ENCODE peak calls at places on chromosomes 2 and 18, in five cellular contexts. C is A549, R is SK-N-SH, V is HCT116, T is K562. J is an unnamed sample.

GRCh38 chr2:14634223-14634884 is 1.8 kb downstream of the LRATD1 start:
- DNase-seq in C (peak), R (peak), V (no peak), T (peak), J (peak)

GRCh38 chr2:237556773-237557632 is 9.4 kb upstream of the PRLH start:
- DNase-seq in C (no peak), R (no peak), V (no peak), T (no peak), J (no peak)

GRCh38 chr18:58490238-58490637 is 138.7 kb downstream of the ALPK2 start:
- DNase-seq in C (no peak), R (no peak), V (no peak), T (no peak), J (no peak)

GRCh38 chr2:132733119-132733518 is 63.1 kb upstream of the LYPD1 start:
- DNase-seq in C (no peak), R (no peak), V (no peak), T (no peak), J (no peak)

GRCh38 chr2:10889741-10890215 is 22.0 kb upstream of the KCNF1 start:
- DNase-seq in C (no peak), R (peak), V (no peak), T (no peak), J (no peak)

GRCh38 chr2:31270136-31270535 is 36.2 kb downstream of the EHD3 start:
- DNase-seq in C (no peak), R (no peak), V (no peak), T (no peak), J (no peak)

GRCh38 chr2:238777369-238778067 is 70.4 kb upstream of the TWIST2 start:
- DNase-seq in C (no peak), R (no peak), V (no peak), T (no peak), J (no peak)

GRCh38 chr2:7428444-7429204 is 511.4 kb downstream of the RNF144A start:
- DNase-seq in C (no peak), R (no peak), V (no peak), T (no peak), J (no peak)

GRCh38 chr2:181813963-181814565 is 77.5 kb upstream of the ITPRID2 start:
- DNase-seq in C (peak), R (no peak), V (no peak), T (no peak), J (no peak)

GRCh38 chr2:26970928-26971627 is 641 bp downstream of the MAPRE3 start:
- DNase-seq in C (no peak), R (peak), V (no peak), T (peak), J (no peak)

GRCh38 chr18:36775396-36775795 is 53.4 kb downstream of the TPGS2 start:
- DNase-seq in C (no peak), R (no peak), V (no peak), T (no peak), J (no peak)

GRCh38 chr18:80034852-80035406 is 695 bp downstream of the RBFA start:
- DNase-seq in C (no peak), R (no peak), V (no peak), T (no peak), J (no peak)

GRCh38 chr18:49565656-49566055 is 3.8 kb downstream of the LIPG start:
- DNase-seq in C (no peak), R (peak), V (no peak), T (no peak), J (no peak)

GRCh38 chr18:76875390-76876330 is 53.3 kb downstream of the ZNF236 start:
- DNase-seq in C (peak), R (peak), V (peak), T (peak), J (peak)

GRCh38 chr2:130287656-130288026 is 55.1 kb upstream of the IMP4 start:
- DNase-seq in C (no peak), R (no peak), V (no peak), T (no peak), J (no peak)

GRCh38 chr2:135258193-135258592 is 206.1 kb downstream of the RAB3GAP1 start:
- DNase-seq in C (no peak), R (no peak), V (no peak), T (no peak), J (no peak)

GRCh38 chr2:21183726-21184125 is 60.0 kb downstream of the TDRD15 start:
- DNase-seq in C (no peak), R (no peak), V (no peak), T (no peak), J (no peak)

GRCh38 chr2:56132138-56132537 is 51.7 kb upstream of the CCDC85A start:
- DNase-seq in C (peak), R (peak), V (peak), T (peak), J (peak)

GRCh38 chr18:59617468-59617932 is 79.7 kb downstream of the CCBE1 start:
- DNase-seq in C (no peak), R (peak), V (no peak), T (no peak), J (no peak)

GRCh38 chr2:214127178-214127970 is 283.5 kb upstream of the VWC2L start:
- DNase-seq in C (no peak), R (no peak), V (no peak), T (no peak), J (no peak)

GRCh38 chr2:28627722-28628480 is 123.7 kb upstream of the PPP1CB start:
- DNase-seq in C (no peak), R (no peak), V (no peak), T (no peak), J (no peak)

GRCh38 chr2:98903767-98904485 is 32.1 kb downstream of the CRACDL start:
- DNase-seq in C (no peak), R (no peak), V (no peak), T (no peak), J (no peak)

GRCh38 chr2:238458641-238459040 is 31.9 kb downstream of the ASB1 start:
- DNase-seq in C (no peak), R (no peak), V (no peak), T (no peak), J (no peak)

GRCh38 chr18:11309172-11309571 is 159.8 kb upstream of the PIEZO2 start:
- DNase-seq in C (peak), R (no peak), V (peak), T (no peak), J (peak)

GRCh38 chr2:240933966-240934700 is 28.0 kb downstream of the CROCC2 start:
- DNase-seq in C (no peak), R (peak), V (no peak), T (no peak), J (no peak)

GRCh38 chr2:198326431-198326830 is 522.0 kb downstream of the PLCL1 start:
- DNase-seq in C (no peak), R (no peak), V (no peak), T (no peak), J (no peak)

GRCh38 chr2:64914735-64915509 is 74.3 kb upstream of the SLC1A4 start:
- DNase-seq in C (no peak), R (no peak), V (no peak), T (no peak), J (no peak)

GRCh38 chr18:55779461-55779710 is 191.4 kb upstream of the TCF4 start:
- DNase-seq in C (no peak), R (peak), V (no peak), T (no peak), J (no peak)

GRCh38 chr2:200659410-200659809 is 73.6 kb downstream of the AOX1 start:
- DNase-seq in C (no peak), R (no peak), V (peak), T (no peak), J (no peak)

GRCh38 chr2:176188218-176188968 is at the start of gene HOXD1:
- DNase-seq in C (peak), R (peak), V (no peak), T (peak), J (peak)

GRCh38 chr2:50995610-50996009 is 36.3 kb downstream of the NRXN1 start:
- DNase-seq in C (no peak), R (no peak), V (no peak), T (no peak), J (no peak)

GRCh38 chr2:166126014-166126639 is 1.7 kb downstream of the SCN1A start:
- DNase-seq in C (no peak), R (no peak), V (no peak), T (no peak), J (no peak)

GRCh38 chr2:166550923-166551322 is 56.9 kb upstream of the SCN7A start:
- DNase-seq in C (no peak), R (no peak), V (no peak), T (no peak), J (no peak)

GRCh38 chr2:191656389-191656788 is 21.5 kb upstream of the NABP1 start:
- DNase-seq in C (no peak), R (no peak), V (no peak), T (no peak), J (no peak)

GRCh38 chr18:63949068-63949737 is at the start of gene HMSD:
- DNase-seq in C (peak), R (peak), V (peak), T (peak), J (no peak)

GRCh38 chr2:205706769-205707375 is 24.6 kb downstream of the NRP2 start:
- DNase-seq in C (peak), R (no peak), V (no peak), T (no peak), J (no peak)

GRCh38 chr2:176270100-176270750 is 983 bp downstream of the MTX2 start:
- DNase-seq in C (no peak), R (no peak), V (no peak), T (no peak), J (no peak)

GRCh38 chr2:95315801-95316411 is 18.8 kb downstream of the KCNIP3 start:
- DNase-seq in C (no peak), R (no peak), V (no peak), T (no peak), J (no peak)

GRCh38 chr2:225076125-225076524 is 33.9 kb upstream of the DOCK10 start:
- DNase-seq in C (no peak), R (no peak), V (no peak), T (no peak), J (no peak)

GRCh38 chr18:31099490-31100230 is 2.6 kb downstream of the DSC2 start:
- DNase-seq in C (no peak), R (no peak), V (no peak), T (no peak), J (no peak)

GRCh38 chr18:31102941-31103340 is 720 bp upstream of the DSC2 start:
- DNase-seq in C (no peak), R (no peak), V (no peak), T (no peak), J (no peak)

GRCh38 chr18:31100598-31101147 is 1.5 kb downstream of the DSC2 start:
- DNase-seq in C (no peak), R (no peak), V (no peak), T (peak), J (peak)

GRCh38 chr18:31102020-31102684 is at the start of gene DSC2:
- DNase-seq in C (peak), R (peak), V (no peak), T (peak), J (peak)

GRCh38 chr18:31101148-31102019 is 837 bp downstream of the DSC2 start:
- DNase-seq in C (peak), R (peak), V (no peak), T (peak), J (peak)
- TF ChIP-seq REST in C (no peak), R (no peak), V (no peak), T (no peak), J (no peak)

GRCh38 chr2:24492283-24493272 is 1.5 kb downstream of the NCOA1 start:
- DNase-seq in C (no peak), R (no peak), V (no peak), T (no peak), J (no peak)

GRCh38 chr2:24490674-24491625 is at the start of gene NCOA1:
- DNase-seq in C (peak), R (peak), V (peak), T (peak), J (peak)

GRCh38 chr2:24493713-24494112 is 2.7 kb downstream of the NCOA1 start:
- DNase-seq in C (no peak), R (no peak), V (no peak), T (no peak), J (no peak)

GRCh38 chr2:24489942-24490673 is 946 bp upstream of the NCOA1 start:
- DNase-seq in C (peak), R (peak), V (no peak), T (no peak), J (peak)

GRCh38 chr2:24491626-24492282 is 700 bp downstream of the NCOA1 start:
- DNase-seq in C (no peak), R (peak), V (no peak), T (peak), J (no peak)
- TF ChIP-seq REST in C (no peak), R (no peak), V (no peak), T (peak), J (no peak)

DNA sequence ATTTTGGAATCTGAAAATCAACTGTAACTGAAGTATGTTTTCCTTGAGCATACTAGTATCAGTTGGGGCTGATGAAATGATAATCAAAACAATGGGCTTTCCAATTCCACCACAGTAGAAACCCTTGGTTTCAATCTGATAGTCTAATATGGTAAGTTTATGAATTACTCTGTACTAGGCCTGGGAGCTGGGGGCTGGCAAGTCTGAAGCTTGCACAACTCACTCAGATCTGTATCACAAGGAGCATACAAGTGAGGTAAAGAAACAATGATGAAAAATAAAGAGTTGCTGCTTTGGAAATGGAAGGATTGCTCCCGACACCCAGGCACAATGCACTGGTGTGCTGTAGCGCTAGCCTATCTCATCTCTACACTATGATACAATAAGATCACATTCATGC is 19.4 kb downstream of the ZEB2 start:
- DNase-seq in C (no peak), R (no peak), V (no peak), T (no peak), J (no peak)
- TF ChIP-seq REST in C (no peak), R (no peak), V (no peak), T (no peak), J (no peak)

GRCh38 chr2:174874081-174874480 is 109.8 kb upstream of the CHRNA1 start:
- DNase-seq in C (no peak), R (no peak), V (no peak), T (no peak), J (no peak)
- TF ChIP-seq REST in C (no peak), R (no peak), V (no peak), T (no peak), J (no peak)

GRCh38 chr2:37471104-37471503 is 126.7 kb downstream of the QPCT start:
- DNase-seq in C (no peak), R (no peak), V (no peak), T (no peak), J (no peak)
- TF ChIP-seq REST in C (no peak), R (no peak), V (no peak), T (no peak), J (no peak)

DNA sequence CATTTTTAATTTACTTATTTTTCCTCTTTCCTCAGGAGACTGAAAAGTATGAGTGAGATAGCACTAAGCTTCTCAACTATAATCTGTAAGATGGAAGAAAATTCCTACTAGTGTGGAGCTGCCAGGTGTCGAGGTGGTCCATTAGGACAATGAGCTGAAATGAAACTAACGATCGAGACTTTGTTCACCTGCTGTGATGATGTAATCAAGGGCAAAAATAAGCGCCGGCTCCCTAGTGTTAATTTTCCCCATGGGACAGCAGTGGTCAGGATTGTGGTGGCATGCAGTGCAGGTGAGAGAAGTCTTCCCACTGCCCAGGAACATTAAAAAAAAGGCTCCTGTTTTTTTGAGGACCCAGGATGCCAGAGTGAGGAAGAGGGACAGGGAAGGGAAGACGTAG is 859.1 kb upstream of the GCFC2 start:
- DNase-seq in C (no peak), R (no peak), V (no peak), T (no peak), J (no peak)
- TF ChIP-seq REST in C (no peak), R (no peak), V (no peak), T (no peak), J (no peak)

GRCh38 chr2:227828385-227828990 is 14.8 kb downstream of the CCL20 start:
- DNase-seq in C (no peak), R (no peak), V (no peak), T (no peak), J (peak)

GRCh38 chr2:227826563-227826962 is 12.9 kb downstream of the CCL20 start:
- DNase-seq in C (no peak), R (no peak), V (no peak), T (no peak), J (no peak)

GRCh38 chr2:227824711-227825110 is 11.1 kb downstream of the CCL20 start:
- DNase-seq in C (no peak), R (no peak), V (no peak), T (no peak), J (no peak)

GRCh38 chr2:227826019-227826521 is 12.4 kb downstream of the CCL20 start:
- DNase-seq in C (no peak), R (no peak), V (no peak), T (no peak), J (no peak)

GRCh38 chr2:227829337-227829736 is 15.7 kb downstream of the CCL20 start:
- DNase-seq in C (no peak), R (no peak), V (no peak), T (no peak), J (no peak)
- TF ChIP-seq REST in C (no peak), R (no peak), V (no peak), T (no peak), J (no peak)

DNA sequence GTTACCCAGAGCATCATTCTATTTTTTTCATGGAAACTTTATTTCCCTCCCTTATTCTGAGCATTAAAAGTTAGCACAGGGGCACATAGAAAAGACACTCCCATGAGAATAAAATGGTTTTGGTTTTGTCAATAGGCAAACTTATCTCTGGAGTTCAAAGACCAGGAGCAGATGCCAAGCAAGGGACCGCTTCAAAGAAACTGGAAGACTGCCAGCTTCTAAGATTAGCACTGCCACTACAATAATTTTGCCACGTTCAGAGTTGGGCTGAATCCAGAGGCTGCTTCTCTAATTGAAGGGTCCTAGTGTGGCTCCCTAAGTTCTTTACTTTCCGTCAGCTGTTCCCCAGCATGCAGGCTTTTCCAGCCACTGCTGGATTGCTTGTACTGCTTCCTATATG is 680.9 kb upstream of the GCFC2 start:
- DNase-seq in C (no peak), R (no peak), V (no peak), T (no peak), J (peak)
- TF ChIP-seq REST in C (no peak), R (no peak), V (no peak), T (no peak), J (no peak)

J was measured in HepG2.